ENCODE peak calls at places on chromosomes 2 and 18, in seven cellular contexts. X is HCT116, U is spleen, V is stomach, J is endothelial cell of umbilical vein, T is transverse colon, D is GM12878. W is an unnamed sample.

GRCh38 chr2:149598014-149598395 is 10.4 kb upstream of the MMADHC start:
- DNase-seq in V (no peak), X (no peak), U (no peak), D (no peak), T (no peak), J (no peak), W (no peak)

GRCh38 chr2:2719015-2719414 is 387.9 kb upstream of the MYT1L start:
- DNase-seq in D (no peak), U (no peak), T (no peak), J (no peak), V (no peak), X (no peak), W (no peak)

GRCh38 chr2:1988049-1988448 is 243.7 kb upstream of the PXDN start:
- DNase-seq in U (no peak), J (no peak), V (no peak), X (no peak), T (no peak), D (no peak), W (no peak)

GRCh38 chr18:9321017-9321452 is 13.5 kb upstream of the TWSG1 start:
- DNase-seq in X (no peak), D (no peak), U (no peak), V (no peak), J (peak), T (no peak), W (no peak)

GRCh38 chr2:174633621-174633927 is 36.0 kb upstream of the WIPF1 start:
- DNase-seq in V (no peak), T (no peak), X (no peak), D (no peak), J (peak), U (peak), W (no peak)

GRCh38 chr2:36589230-36589630 is 8.7 kb downstream of the FEZ2 start:
- DNase-seq in U (no peak), X (no peak), J (no peak), T (no peak), D (no peak), V (no peak), W (no peak)

GRCh38 chr2:86807462-86808275 is 17.0 kb upstream of the CD8A start:
- DNase-seq in V (peak), D (no peak), X (peak), T (peak), J (peak), U (peak), W (no peak)

GRCh38 chr18:5646739-5647138 is 102.9 kb upstream of the EPB41L3 start:
- DNase-seq in X (no peak), D (no peak), T (no peak), V (no peak), J (no peak), U (no peak), W (no peak)

GRCh38 chr18:62863629-62864028 is 148.3 kb downstream of the PHLPP1 start:
- DNase-seq in J (peak), V (no peak), U (no peak), D (no peak), X (peak), T (no peak), W (no peak)

GRCh38 chr18:2729757-2730156 is 74.2 kb downstream of the SMCHD1 start:
- DNase-seq in X (no peak), V (no peak), D (no peak), J (no peak), U (no peak), T (no peak), W (no peak)

GRCh38 chr2:231707625-231708049 is 688 bp upstream of the PTMA start:
- DNase-seq in D (no peak), X (peak), J (peak), U (no peak), V (no peak), T (no peak), W (no peak)

GRCh38 chr2:3627500-3628100 is 30.4 kb upstream of the ALLC start:
- DNase-seq in D (no peak), U (peak), J (no peak), X (no peak), T (no peak), V (peak), W (no peak)

GRCh38 chr2:115161531-115162453 is 719.4 kb downstream of the DPP10 start:
- DNase-seq in U (no peak), X (no peak), J (no peak), D (no peak), T (peak), V (peak), W (no peak)

GRCh38 chr2:10610213-10610892 is 79.4 kb downstream of the NOL10 start:
- DNase-seq in J (peak), X (no peak), U (no peak), D (no peak), V (no peak), T (peak), W (no peak)

GRCh38 chr2:225282858-225283693 is 116.4 kb upstream of the NYAP2 start:
- DNase-seq in V (no peak), J (peak), D (no peak), X (peak), U (no peak), T (no peak), W (peak)

GRCh38 chr2:38610851-38611801 is 8.4 kb upstream of the HNRNPLL start:
- DNase-seq in V (no peak), J (peak), T (no peak), D (peak), X (no peak), U (no peak), W (no peak)

GRCh38 chr2:225233234-225233633 is 166.3 kb upstream of the NYAP2 start:
- DNase-seq in D (no peak), J (no peak), X (no peak), T (no peak), U (no peak), V (no peak), W (no peak)

GRCh38 chr2:181916726-181917377 is 25.3 kb downstream of the ITPRID2 start:
- DNase-seq in D (no peak), U (no peak), V (no peak), X (no peak), J (peak), T (no peak), W (no peak)

GRCh38 chr18:46167971-46168370 is 63.8 kb downstream of the HAUS1 start:
- DNase-seq in J (no peak), V (peak), U (peak), T (peak), X (no peak), D (peak), W (peak)

GRCh38 chr2:54903736-54904554 is 146.3 kb downstream of the RTN4 start:
- DNase-seq in T (peak), D (no peak), J (peak), U (no peak), V (peak), X (peak), W (no peak)

GRCh38 chr2:201810592-201810991 is 4.3 kb downstream of the CDK15 start:
- DNase-seq in V (no peak), J (no peak), U (no peak), D (no peak), T (no peak), X (no peak), W (no peak)

GRCh38 chr18:51666717-51667320 is 469.3 kb upstream of the MEX3C start:
- DNase-seq in T (no peak), V (peak), X (no peak), J (no peak), U (no peak), D (no peak), W (no peak)

GRCh38 chr18:67464499-67464898 is 52.0 kb downstream of the DSEL start:
- DNase-seq in V (no peak), X (no peak), D (no peak), J (no peak), U (peak), T (no peak), W (no peak)

GRCh38 chr18:67463829-67464228 is 52.7 kb downstream of the DSEL start:
- DNase-seq in J (peak), V (no peak), U (no peak), T (no peak), X (no peak), D (no peak), W (no peak)

GRCh38 chr18:67468038-67468437 is 48.5 kb downstream of the DSEL start:
- DNase-seq in D (no peak), U (no peak), T (no peak), V (no peak), J (no peak), X (no peak), W (no peak)

DNA sequence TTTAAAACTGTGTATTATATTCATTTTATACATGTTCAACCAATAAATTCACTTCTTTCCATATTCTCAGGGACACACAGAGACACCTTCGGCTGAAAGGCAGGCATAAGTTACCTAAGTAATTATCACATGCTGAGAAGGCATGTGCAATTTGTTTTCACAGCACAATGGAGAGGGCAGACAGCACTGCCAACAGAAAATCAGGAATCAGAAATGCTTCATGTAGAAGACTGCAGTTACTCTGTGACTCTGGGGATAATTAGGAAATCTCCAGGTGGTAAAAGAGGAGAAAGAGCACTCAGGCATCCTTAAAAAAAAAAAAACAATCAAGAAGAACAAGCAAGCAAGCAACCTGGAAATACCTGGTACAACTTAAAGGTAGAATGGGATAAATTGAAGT is 49.3 kb downstream of the DSEL start:
- DNase-seq in D (no peak), X (no peak), V (no peak), T (no peak), J (no peak), U (no peak), W (no peak)
- TF ChIP-seq POLR2AphosphoS5 in D (no peak), X (no peak), V (no peak), T (no peak), J (no peak), U (no peak), W (no peak)

GRCh38 chr2:234881413-234882241 is 70.2 kb upstream of the SH3BP4 start:
- DNase-seq in T (peak), X (peak), J (peak), U (no peak), D (no peak), V (peak), W (peak)

GRCh38 chr2:234885113-234885512 is 66.7 kb upstream of the SH3BP4 start:
- DNase-seq in V (no peak), D (no peak), U (no peak), T (no peak), X (no peak), J (no peak), W (no peak)

GRCh38 chr2:234884591-234884990 is 67.2 kb upstream of the SH3BP4 start:
- DNase-seq in V (no peak), T (no peak), J (no peak), D (no peak), X (no peak), U (no peak), W (no peak)

GRCh38 chr2:234879671-234880455 is 72.0 kb upstream of the SH3BP4 start:
- DNase-seq in V (no peak), T (no peak), J (peak), U (no peak), D (no peak), X (peak), W (no peak)

DNA sequence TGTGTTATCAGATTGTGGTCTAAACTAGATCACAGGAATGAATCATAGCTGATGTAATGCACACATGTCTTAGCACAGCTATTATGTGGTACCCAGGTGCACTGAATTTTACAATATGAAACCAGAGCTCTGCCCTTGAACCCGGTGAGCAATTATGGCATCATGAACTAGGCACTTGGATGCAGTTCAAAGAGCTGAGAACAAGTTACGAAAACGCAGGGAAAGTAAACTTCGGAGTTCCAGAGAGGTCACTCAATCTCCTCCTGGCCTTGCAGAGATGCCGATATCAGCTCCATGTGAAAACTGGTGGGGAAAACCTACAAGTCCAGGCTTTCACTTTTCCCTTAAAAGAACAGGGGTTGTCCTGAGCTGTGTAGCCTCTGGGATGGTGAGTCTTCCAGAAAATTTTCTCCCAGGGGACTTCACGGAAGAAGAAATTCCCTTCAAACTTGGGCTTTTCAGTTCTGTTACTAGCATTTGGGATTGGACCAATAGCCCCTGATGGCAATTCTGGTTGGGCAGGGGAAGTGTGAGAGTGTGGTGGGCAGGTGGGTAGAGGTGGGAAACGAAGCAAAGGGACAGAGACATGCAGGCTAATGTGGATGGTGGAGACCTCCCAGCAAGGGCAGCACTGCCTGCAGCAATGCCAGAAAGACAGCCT is 71.1 kb upstream of the SH3BP4 start:
- DNase-seq in U (no peak), X (peak), V (peak), D (no peak), T (no peak), J (peak), W (no peak)
- TF ChIP-seq POLR2AphosphoS5 in U (no peak), X (peak), V (no peak), D (no peak), T (no peak), J (peak), W (no peak)

GRCh38 chr2:18704224-18704623 is 114.9 kb upstream of the NT5C1B start:
- DNase-seq in J (no peak), T (no peak), X (no peak), U (no peak), D (no peak), V (no peak), W (no peak)
- TF ChIP-seq POLR2AphosphoS5 in J (no peak), T (no peak), X (no peak), U (no peak), D (no peak), V (no peak), W (no peak)

DNA sequence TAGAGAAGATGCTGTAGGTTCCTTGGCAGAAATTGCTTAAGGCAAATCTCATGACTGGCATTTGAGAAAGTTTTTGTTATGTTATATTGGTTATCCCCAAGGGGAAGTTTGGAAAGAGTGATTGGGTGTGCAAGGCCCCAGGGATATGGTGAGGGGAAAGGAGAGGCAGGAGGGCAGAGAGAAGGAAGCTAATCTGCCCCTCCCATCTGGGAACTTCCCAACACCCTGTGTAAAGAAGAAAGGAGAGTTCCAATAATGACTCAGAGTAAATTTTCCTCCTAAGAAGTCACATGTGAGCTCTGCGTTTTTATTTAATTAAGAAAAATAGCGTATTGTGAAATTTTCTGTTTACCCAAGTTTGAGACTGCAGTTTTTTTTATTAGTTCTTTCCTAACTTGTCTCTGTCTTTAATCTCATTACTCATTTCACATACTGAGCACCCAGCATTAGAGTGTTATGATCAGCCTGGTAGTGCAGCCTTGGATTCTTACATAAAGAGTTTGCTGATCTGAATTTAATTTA is 3.1 kb upstream of the KYNU start:
- DNase-seq in D (no peak), X (no peak), T (peak), V (peak), U (no peak), J (peak), W (no peak)
- TF ChIP-seq POLR2AphosphoS5 in D (no peak), X (no peak), T (no peak), V (no peak), U (no peak), J (peak), W (no peak)

GRCh38 chr2:45010706-45011036 is 1.4 kb upstream of the SIX2 start:
- DNase-seq in X (no peak), D (no peak), J (no peak), V (no peak), U (no peak), T (no peak), W (no peak)

GRCh38 chr2:45008296-45009129 is 739 bp downstream of the SIX2 start:
- DNase-seq in U (no peak), X (no peak), J (peak), T (no peak), V (peak), D (no peak), W (no peak)

GRCh38 chr2:45007961-45008295 is 1.3 kb downstream of the SIX2 start:
- DNase-seq in T (no peak), U (no peak), J (no peak), X (no peak), V (no peak), D (no peak), W (no peak)

GRCh38 chr2:45009928-45010705 is 865 bp upstream of the SIX2 start:
- DNase-seq in J (peak), D (no peak), X (no peak), V (peak), U (no peak), T (peak), W (no peak)

DNA sequence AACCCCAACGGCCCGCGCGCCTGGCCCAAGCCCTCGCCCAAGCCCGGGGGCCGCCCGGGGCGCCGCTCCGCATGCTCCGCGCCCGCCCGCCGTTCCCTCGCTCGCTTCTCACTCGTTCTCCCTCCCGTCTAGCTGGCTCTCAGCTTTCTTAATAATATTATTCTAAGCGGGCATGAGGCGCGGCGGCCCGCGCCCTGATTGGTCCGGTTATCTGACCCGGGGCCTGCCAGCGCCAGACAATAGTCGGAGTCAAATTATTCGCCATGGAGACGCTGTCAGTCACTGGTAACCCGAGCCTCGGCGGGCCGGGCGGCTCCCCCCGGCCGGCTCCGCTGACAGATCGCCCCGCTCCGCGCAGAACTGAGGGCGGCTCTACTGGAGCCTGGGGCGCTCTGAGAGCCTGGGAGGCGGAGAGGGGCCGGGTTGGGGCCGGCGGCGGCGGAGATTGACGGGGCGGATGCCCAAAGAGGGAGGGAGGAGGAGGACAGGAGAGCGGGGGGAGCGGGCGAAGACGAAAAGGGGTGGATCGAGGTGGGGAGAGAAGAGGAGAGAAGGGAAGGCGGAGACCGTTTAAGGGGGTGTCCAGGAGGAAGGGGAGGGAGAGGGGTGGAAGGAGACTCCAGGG is at the start of gene SIX2:
- DNase-seq in U (no peak), J (peak), V (peak), T (peak), D (no peak), X (peak), W (no peak)
- TF ChIP-seq POLR2AphosphoS5 in U (no peak), J (no peak), V (no peak), T (no peak), D (no peak), X (no peak), W (no peak)